ENCODE peak calls at places on chromosomes 13 and 19, in four cellular contexts. B is ovary, Q is spleen, H is IMR-90. K is an unnamed sample.

GRCh38 chr13:47708386-47708785 is 292.7 kb downstream of the SUCLA2 start:
- DNase-seq in B (no peak), Q (no peak), H (peak; percentile 49), K (no peak)

GRCh38 chr19:30064776-30065494 is 122.9 kb downstream of the URI1 start:
- DNase-seq in B (no peak), Q (peak; percentile 39), H (no peak), K (peak; percentile 70)

GRCh38 chr19:9640956-9641355 is 19.9 kb upstream of the ZNF561 start:
- DNase-seq in B (no peak), Q (no peak), H (no peak), K (no peak)

GRCh38 chr19:33998302-33998701 is 174.0 kb upstream of the LSM14A start:
- DNase-seq in B (no peak), Q (no peak), H (no peak), K (no peak)

GRCh38 chr19:21698215-21698614 is 69.2 kb downstream of the ZNF100 start:
- DNase-seq in B (no peak), Q (no peak), H (peak; percentile 1), K (no peak)

GRCh38 chr19:38877781-38878574 is at the start of gene RINL:
- DNase-seq in B (no peak), Q (peak; percentile 95), H (no peak), K (no peak)

GRCh38 chr19:47225746-47226425 is 5.1 kb downstream of the BBC3 start:
- DNase-seq in B (peak; percentile 92), Q (peak; percentile 96), H (peak; percentile 84), K (peak; percentile 80)

GRCh38 chr13:36543671-36544070 is 111.4 kb downstream of the CCNA1 start:
- DNase-seq in B (no peak), Q (no peak), H (no peak), K (no peak)

GRCh38 chr19:3683866-3684816 is 16.1 kb downstream of the PIP5K1C start:
- DNase-seq in B (no peak), Q (no peak), H (peak; percentile 31), K (no peak)

GRCh38 chr13:51518847-51519246 is 65.4 kb upstream of the WDFY2 start:
- DNase-seq in B (no peak), Q (no peak), H (peak; percentile 40), K (no peak)

GRCh38 chr19:7731218-7731595 is 703 bp downstream of the CLEC4G start:
- DNase-seq in B (no peak), Q (peak; percentile 67), H (no peak), K (no peak)

GRCh38 chr13:61414686-61415664 is 674 bp downstream of the PCDH20 start:
- DNase-seq in B (no peak), Q (peak; percentile 63), H (no peak), K (peak; percentile 83)

GRCh38 chr19:38401148-38401547 is 1.7 kb upstream of the FAM98C start:
- DNase-seq in B (no peak), Q (no peak), H (peak; percentile 50), K (no peak)

GRCh38 chr19:29694669-29695627 is 20.1 kb downstream of the C19orf12 start:
- DNase-seq in B (peak; percentile 81), Q (peak; percentile 95), H (peak; percentile 70), K (peak; percentile 73)

GRCh38 chr19:41161903-41162302 is 31.1 kb upstream of the CYP2S1 start:
- DNase-seq in B (no peak), Q (no peak), H (no peak), K (no peak)

GRCh38 chr13:78022164-78022877 is 103.7 kb upstream of the EDNRB start:
- DNase-seq in B (no peak), Q (peak; percentile 76), H (peak; percentile 72), K (peak; percentile 32)

GRCh38 chr13:112133489-112134149 is 66.7 kb downstream of the SOX1 start:
- DNase-seq in B (no peak), Q (peak; percentile 16), H (no peak), K (no peak)

GRCh38 chr13:43316997-43317396 is 293.6 kb downstream of the DNAJC15 start:
- DNase-seq in B (peak; percentile 24), Q (no peak), H (peak; percentile 67), K (no peak)

GRCh38 chr19:21256722-21257121 is 72.5 kb downstream of the ZNF708 start:
- DNase-seq in B (no peak), Q (no peak), H (peak; percentile 4), K (no peak)

GRCh38 chr13:93227280-93227905 is 786 bp downstream of the GPC6 start:
- DNase-seq in B (peak; percentile 48), Q (no peak), H (peak; percentile 52), K (no peak)
- H3K4me3 ChIP-seq in B (peak overlapping the region; percentile 50), Q (peak overlapping the region; percentile 70), H (peak overlapping the region; percentile 50), K (peak overlapping the region; percentile 26)

GRCh38 chr19:49339364-49340068 is 4.3 kb downstream of the CD37 start:
- DNase-seq in B (peak; percentile 92), Q (peak; percentile 86), H (peak; percentile 50), K (peak; percentile 96)
- TF ChIP-seq POLR2A in B (peak; percentile 80), Q (no peak), H (no peak), K (no peak)

GRCh38 chr13:40204246-40204645 is 462.2 kb downstream of the FOXO1 start:
- DNase-seq in B (no peak), Q (no peak), H (no peak), K (no peak)

GRCh38 chr13:40208517-40208916 is 457.9 kb downstream of the FOXO1 start:
- DNase-seq in B (no peak), Q (no peak), H (no peak), K (no peak)

GRCh38 chr13:40207110-40207478 is 459.3 kb downstream of the FOXO1 start:
- DNase-seq in B (no peak), Q (no peak), H (no peak), K (no peak)

GRCh38 chr13:40205771-40206240 is 460.6 kb downstream of the FOXO1 start:
- DNase-seq in B (no peak), Q (no peak), H (no peak), K (no peak)

DNA sequence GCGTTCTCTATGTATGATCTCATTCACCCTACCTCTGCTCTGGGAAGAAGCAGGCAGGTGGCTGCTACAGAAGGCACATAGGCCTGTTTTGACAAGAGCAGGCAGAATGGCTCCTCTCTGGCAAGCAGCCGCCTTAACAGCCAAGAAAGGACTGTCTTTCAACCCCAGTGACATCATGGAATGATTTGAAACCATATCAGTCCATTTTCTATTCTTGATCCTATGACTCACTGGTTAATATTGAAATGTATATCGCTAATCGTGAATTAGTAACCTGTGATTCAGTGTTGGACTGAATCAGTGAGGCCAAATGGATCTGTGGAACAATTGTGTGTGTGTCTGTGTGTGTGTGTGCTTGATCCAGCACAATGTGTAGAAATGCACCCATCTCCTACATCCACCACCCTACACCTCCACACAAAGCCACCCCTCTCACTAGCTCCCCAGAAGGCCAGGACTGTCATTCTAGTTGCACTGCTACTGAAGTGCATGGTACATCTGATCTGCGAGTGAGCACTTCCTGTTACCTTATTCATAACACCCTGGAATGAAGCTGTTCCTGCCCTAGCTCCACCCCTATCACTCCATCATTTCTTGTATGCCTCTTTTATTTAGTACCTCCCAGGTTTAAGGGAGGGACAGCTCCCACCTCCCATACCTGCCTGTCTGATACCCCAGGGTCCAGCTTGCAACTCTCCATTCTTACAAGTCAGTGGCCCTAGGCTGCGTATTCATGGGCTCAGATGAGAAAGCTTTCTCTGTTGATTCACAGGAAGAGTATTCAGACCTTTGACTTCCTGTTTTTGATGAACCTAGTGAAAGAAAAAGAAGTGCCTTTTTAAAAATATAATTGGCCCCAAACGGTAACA is 460.0 kb downstream of the FOXO1 start:
- DNase-seq in B (no peak), Q (no peak), H (peak; percentile 7), K (no peak)
- H3K4me3 ChIP-seq in B (no peak overlapping the region), Q (no peak overlapping the region), H (no peak overlapping the region), K (no peak overlapping the region)

DNA sequence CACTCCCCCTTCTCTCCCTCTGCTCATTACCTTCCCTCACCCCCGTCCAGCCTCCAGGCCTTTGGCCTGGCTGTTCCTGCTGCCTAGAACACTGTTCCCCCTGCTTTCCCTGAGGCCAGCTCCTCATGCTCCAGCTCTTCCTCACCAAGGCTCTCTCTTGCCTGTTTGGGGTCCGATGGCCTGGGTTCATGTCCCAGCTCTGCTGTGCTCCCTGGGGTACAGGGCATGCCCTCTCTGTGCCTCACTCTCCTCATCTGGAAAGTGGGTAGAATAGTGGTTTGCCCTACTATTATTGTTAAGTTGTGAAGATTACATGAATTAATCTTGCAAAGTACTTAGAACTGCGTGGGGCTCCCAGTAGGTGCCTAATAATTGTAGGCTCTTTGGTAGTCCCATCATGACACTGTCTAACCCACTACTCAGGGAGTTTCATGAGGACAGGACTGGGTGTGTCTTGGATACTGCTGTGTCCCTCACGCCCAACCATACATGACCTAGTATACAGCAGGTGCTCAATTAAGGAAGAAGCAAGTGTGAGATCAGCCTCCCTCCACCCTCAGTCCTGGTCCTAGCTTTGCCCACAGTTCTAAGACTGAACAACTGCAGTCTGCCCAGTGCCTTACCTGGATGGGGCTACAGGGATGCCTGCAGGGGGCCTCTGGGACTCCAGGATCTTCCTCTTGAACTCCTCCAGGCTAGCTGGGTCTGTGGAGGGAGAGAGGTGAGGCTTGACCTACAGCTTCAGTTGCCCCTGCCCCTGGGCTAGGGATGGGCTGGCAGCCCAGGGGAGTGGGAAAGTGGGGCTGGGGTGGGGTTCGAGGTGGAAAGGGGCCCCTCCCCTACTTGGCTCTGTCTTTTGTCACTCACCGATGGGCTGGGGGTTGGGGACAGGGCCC is 17.0 kb downstream of the PLVAP start:
- DNase-seq in B (no peak), Q (no peak), H (no peak), K (no peak)
- TF ChIP-seq POLR2A in B (no peak), Q (no peak), H (no peak), K (no peak)

GRCh38 chr19:16435999-16436650 is 35.6 kb downstream of the EPS15L1 start:
- DNase-seq in B (no peak), Q (no peak), H (no peak), K (no peak)
- H3K4me3 ChIP-seq in B (no peak overlapping the region), Q (no peak overlapping the region), H (no peak overlapping the region), K (no peak overlapping the region)

GRCh38 chr13:37954191-37954590 is 84.6 kb upstream of the TRPC4 start:
- DNase-seq in B (no peak), Q (no peak), H (no peak), K (no peak)
- TF ChIP-seq POLR2A in B (no peak), Q (no peak), H (no peak), K (no peak)